ENCODE peak calls at places on chromosomes 7 and 10, in four cellular contexts. N, I, Z and M are unnamed samples.

GRCh38 chr10:32229170-32229569 is 117.8 kb downstream of the EPC1 start:
- DNase-seq in Z (no peak), N (no peak), I (no peak), M (no peak)

GRCh38 chr7:153934048-153934447 is 118.2 kb upstream of the DPP6 start:
- DNase-seq in I (no peak), N (no peak), Z (no peak), M (no peak)

GRCh38 chr7:136150311-136150710 is 173.2 kb upstream of the MTPN start:
- DNase-seq in N (no peak), Z (no peak), I (no peak), M (no peak)

GRCh38 chr10:126867567-126868365 is 37.5 kb upstream of the DOCK1 start:
- DNase-seq in I (no peak), Z (no peak), N (no peak), M (no peak)

GRCh38 chr7:21276471-21277035 is 151.3 kb upstream of the SP4 start:
- DNase-seq in I (no peak), N (no peak), Z (no peak), M (no peak)

GRCh38 chr7:47320296-47320695 is 261.6 kb downstream of the TNS3 start:
- DNase-seq in Z (no peak), I (no peak), N (no peak), M (no peak)

GRCh38 chr10:86648706-86649426 is 5.5 kb upstream of the OPN4 start:
- DNase-seq in I (no peak), Z (no peak), N (no peak), M (peak)

GRCh38 chr7:140079121-140079536 is 16.4 kb upstream of the PARP12 start:
- DNase-seq in Z (no peak), I (peak), N (no peak), M (no peak)

GRCh38 chr7:128113839-128114238 is 82.6 kb upstream of the LRRC4 start:
- DNase-seq in Z (no peak), I (no peak), N (no peak), M (no peak)

GRCh38 chr10:878333-878753 is 53.2 kb downstream of the LARP4B start:
- DNase-seq in Z (no peak), N (no peak), I (no peak), M (no peak)

GRCh38 chr10:123147635-123148413 is at the start of gene HMX2:
- DNase-seq in N (peak), I (peak), Z (no peak), M (no peak)

GRCh38 chr10:127278001-127278400 is 81.6 kb upstream of the INSYN2A start:
- DNase-seq in I (no peak), Z (no peak), N (no peak), M (peak)

GRCh38 chr10:129193148-129193547 is 273.9 kb upstream of the MGMT start:
- DNase-seq in Z (peak), I (no peak), N (no peak), M (no peak)

GRCh38 chr10:11409357-11409756 is 202.1 kb downstream of the USP6NL start:
- DNase-seq in N (no peak), Z (no peak), I (no peak), M (no peak)

GRCh38 chr7:112080441-112080840 is 125.8 kb downstream of the DOCK4 start:
- DNase-seq in I (no peak), Z (no peak), N (no peak), M (no peak)

GRCh38 chr7:618539-619355 is 99.1 kb upstream of the PDGFA start:
- DNase-seq in Z (peak), N (no peak), I (no peak), M (no peak)

GRCh38 chr7:41930538-41931262 is 227.8 kb upstream of the INHBA start:
- DNase-seq in I (no peak), Z (no peak), N (no peak), M (no peak)

GRCh38 chr10:118139321-118139720 is 92.6 kb upstream of the RAB11FIP2 start:
- DNase-seq in Z (no peak), N (no peak), I (no peak), M (no peak)

GRCh38 chr10:132294561-132295320 is 13.0 kb downstream of the STK32C start:
- DNase-seq in Z (peak), N (no peak), I (peak), M (no peak)

GRCh38 chr10:132296671-132297443 is 10.9 kb downstream of the STK32C start:
- DNase-seq in Z (no peak), N (no peak), I (no peak), M (no peak)

GRCh38 chr10:132299381-132300336 is 8.1 kb downstream of the STK32C start:
- DNase-seq in Z (no peak), I (no peak), N (no peak), M (no peak)

GRCh38 chr10:132298038-132298935 is 9.5 kb downstream of the STK32C start:
- DNase-seq in I (no peak), Z (no peak), N (no peak), M (no peak)

GRCh38 chr10:132297521-132297920 is 10.2 kb downstream of the STK32C start:
- DNase-seq in Z (peak), I (peak), N (no peak), M (no peak)
- TF ChIP-seq CTCF in Z (no peak), I (no peak), N (no peak), M (no peak)

GRCh38 chr7:157791666-157792065 is 454.9 kb downstream of the DNAJB6 start:
- DNase-seq in Z (no peak), I (no peak), N (no peak), M (no peak)

GRCh38 chr7:157791261-157791660 is 454.5 kb downstream of the DNAJB6 start:
- DNase-seq in Z (no peak), N (no peak), I (no peak), M (no peak)

GRCh38 chr7:157793973-157794763 is 457.4 kb downstream of the DNAJB6 start:
- DNase-seq in I (no peak), N (no peak), Z (no peak), M (no peak)

GRCh38 chr7:157792241-157792950 is 455.6 kb downstream of the DNAJB6 start:
- DNase-seq in N (no peak), I (no peak), Z (no peak), M (no peak)

DNA sequence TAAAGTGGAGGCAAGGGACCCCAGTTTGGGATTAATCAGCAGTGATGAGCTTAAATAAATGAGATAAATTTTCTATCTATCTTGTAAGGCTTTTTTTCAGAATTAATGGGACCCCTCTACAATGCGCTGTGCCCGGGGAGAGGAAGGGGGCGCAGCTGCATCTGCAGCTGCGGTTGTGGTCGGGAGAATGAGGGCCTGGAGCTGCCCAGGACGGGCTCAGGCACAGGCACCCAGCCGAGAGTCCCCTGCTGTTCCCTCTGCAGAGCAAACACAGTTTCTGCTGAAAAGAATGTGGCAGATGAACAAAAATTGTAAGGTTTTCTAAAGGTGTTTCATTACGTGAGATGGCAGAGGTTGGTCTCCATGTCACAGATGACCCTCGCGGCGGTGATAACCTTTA is 456.1 kb downstream of the DNAJB6 start:
- DNase-seq in I (no peak), N (no peak), Z (peak), M (no peak)
- TF ChIP-seq CTCF in I (no peak), N (no peak), Z (peak), M (no peak)

DNA sequence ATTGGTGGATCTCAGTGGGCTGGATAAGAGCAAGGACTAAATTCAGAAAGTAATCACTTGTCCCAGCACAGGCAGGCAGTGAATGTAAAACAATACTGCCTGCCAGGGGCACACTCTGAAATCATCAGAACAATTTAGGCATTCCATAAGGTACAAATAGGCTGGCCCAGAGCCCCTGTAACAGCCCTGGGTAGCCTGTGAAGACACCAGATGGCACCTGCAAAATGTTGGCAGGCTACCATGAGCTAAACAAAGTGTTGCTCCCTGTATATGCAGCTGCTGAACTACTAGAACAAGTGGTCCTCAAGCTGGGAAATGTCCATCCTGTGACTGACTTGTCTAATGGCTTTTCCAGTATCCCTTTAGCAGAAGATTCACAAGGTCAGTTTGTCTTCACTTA is 3.0 kb upstream of the PRSS37 start:
- DNase-seq in I (no peak), Z (no peak), N (no peak), M (no peak)
- TF ChIP-seq CTCF in I (no peak), Z (no peak), N (no peak), M (no peak)

GRCh38 chr10:91552706-91553105 is 80.2 kb downstream of the PPP1R3C start:
- DNase-seq in I (peak), N (no peak), Z (no peak), M (peak)
- TF ChIP-seq CTCF in I (no peak), N (no peak), Z (peak), M (peak)

GRCh38 chr10:97444212-97444611 is 1.6 kb downstream of the EXOSC1 start:
- DNase-seq in N (no peak), Z (no peak), I (no peak), M (no peak)

GRCh38 chr10:97445722-97446639 is at the start of the genes EXOSC1 and ZDHHC16:
- DNase-seq in Z (peak), N (peak), I (peak), M (peak)

GRCh38 chr10:97445357-97445721 is 467 bp downstream of the EXOSC1 start:
- DNase-seq in N (no peak), I (no peak), Z (no peak), M (no peak)

DNA sequence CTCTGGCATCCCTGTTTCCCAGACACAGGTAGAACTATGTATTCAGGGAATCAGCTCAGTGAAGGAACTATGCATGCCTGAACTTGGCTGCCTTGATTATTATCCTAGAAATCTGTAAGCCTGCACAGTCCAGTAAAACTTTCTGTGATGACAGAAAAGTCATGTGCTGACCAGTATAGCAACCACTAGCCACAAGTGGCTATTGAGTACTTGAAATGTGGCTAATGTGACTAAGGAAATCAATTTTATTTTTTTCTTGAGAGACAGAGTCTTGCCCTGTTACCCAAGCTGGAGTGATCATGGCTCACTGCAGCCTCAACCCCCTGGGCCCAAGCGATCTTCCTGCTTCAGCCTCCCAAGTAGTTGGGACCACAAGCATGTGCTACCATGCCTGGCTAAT is 3.5 kb downstream of the EXOSC1 start:
- DNase-seq in I (no peak), Z (no peak), N (no peak), M (no peak)
- TF ChIP-seq CTCF in I (no peak), Z (no peak), N (no peak), M (no peak)

GRCh38 chr10:81473755-81474154 is 401.2 kb upstream of the NRG3 start:
- DNase-seq in Z (no peak), N (no peak), I (no peak), M (no peak)

GRCh38 chr10:81479316-81479715 is 395.7 kb upstream of the NRG3 start:
- DNase-seq in N (no peak), Z (no peak), I (no peak), M (no peak)
- TF ChIP-seq CTCF in N (no peak), Z (no peak), I (peak), M (no peak)

GRCh38 chr7:12524794-12525386 is 45.6 kb upstream of the SCIN start:
- DNase-seq in N (peak), Z (no peak), I (no peak), M (no peak)

GRCh38 chr7:12519682-12520009 is 50.9 kb upstream of the SCIN start:
- DNase-seq in I (no peak), Z (no peak), N (no peak), M (no peak)

GRCh38 chr7:12517451-12517850 is 53.1 kb upstream of the SCIN start:
- DNase-seq in Z (no peak), N (no peak), I (no peak), M (no peak)

DNA sequence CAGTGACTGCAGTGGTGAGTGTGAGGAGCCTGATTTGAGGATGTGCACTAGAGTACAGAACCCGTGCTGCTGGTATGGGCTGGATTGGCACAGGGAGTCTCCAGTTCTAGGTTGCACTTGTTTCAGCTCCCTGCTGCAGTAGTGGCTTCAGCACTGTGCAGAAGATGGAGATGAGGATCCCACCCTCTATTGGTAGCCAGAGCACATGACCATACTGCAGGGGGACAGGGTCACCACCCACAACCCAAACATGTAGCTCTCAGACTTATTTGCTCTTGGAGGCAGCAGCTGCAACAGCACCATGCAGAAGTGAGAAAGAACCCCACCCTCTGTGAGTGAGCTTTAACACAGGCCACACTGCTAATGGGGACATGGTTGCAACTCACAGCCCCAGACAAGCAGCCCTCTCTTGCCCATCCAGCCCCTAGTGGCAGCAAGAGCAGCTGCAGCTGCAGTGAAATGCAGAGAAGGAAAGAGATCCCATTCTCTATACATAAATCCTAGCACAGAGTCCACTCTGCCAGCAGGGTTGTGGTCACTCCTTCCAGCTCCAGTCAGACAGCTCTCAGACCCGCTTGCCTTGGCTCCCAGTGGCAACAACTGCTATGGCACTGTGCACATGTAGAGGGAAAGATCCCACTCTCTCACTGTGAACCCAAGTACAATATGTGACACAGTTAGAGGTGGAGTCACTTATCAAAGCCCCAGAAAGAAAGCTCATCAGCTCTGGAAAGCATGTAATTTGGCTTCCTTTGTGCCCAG is 51.4 kb upstream of the SCIN start:
- DNase-seq in N (no peak), Z (no peak), I (peak), M (no peak)
- TF ChIP-seq CTCF in N (peak), Z (peak), I (peak), M (peak)

GRCh38 chr10:125377368-125377767 is 217.0 kb upstream of the CTBP2 start:
- DNase-seq in Z (no peak), I (no peak), N (no peak), M (no peak)

GRCh38 chr10:125373546-125373945 is 213.2 kb upstream of the CTBP2 start:
- DNase-seq in I (no peak), N (no peak), Z (no peak), M (no peak)

GRCh38 chr10:125379592-125379991 is 219.2 kb upstream of the CTBP2 start:
- DNase-seq in I (no peak), N (no peak), Z (no peak), M (no peak)

GRCh38 chr10:125370578-125370977 is 210.2 kb upstream of the CTBP2 start:
- DNase-seq in I (peak), N (no peak), Z (no peak), M (no peak)

GRCh38 chr10:125375210-125375609 is 214.8 kb upstream of the CTBP2 start:
- DNase-seq in Z (no peak), I (no peak), N (no peak), M (no peak)
- TF ChIP-seq CTCF in Z (no peak), I (no peak), N (no peak), M (no peak)

DNA sequence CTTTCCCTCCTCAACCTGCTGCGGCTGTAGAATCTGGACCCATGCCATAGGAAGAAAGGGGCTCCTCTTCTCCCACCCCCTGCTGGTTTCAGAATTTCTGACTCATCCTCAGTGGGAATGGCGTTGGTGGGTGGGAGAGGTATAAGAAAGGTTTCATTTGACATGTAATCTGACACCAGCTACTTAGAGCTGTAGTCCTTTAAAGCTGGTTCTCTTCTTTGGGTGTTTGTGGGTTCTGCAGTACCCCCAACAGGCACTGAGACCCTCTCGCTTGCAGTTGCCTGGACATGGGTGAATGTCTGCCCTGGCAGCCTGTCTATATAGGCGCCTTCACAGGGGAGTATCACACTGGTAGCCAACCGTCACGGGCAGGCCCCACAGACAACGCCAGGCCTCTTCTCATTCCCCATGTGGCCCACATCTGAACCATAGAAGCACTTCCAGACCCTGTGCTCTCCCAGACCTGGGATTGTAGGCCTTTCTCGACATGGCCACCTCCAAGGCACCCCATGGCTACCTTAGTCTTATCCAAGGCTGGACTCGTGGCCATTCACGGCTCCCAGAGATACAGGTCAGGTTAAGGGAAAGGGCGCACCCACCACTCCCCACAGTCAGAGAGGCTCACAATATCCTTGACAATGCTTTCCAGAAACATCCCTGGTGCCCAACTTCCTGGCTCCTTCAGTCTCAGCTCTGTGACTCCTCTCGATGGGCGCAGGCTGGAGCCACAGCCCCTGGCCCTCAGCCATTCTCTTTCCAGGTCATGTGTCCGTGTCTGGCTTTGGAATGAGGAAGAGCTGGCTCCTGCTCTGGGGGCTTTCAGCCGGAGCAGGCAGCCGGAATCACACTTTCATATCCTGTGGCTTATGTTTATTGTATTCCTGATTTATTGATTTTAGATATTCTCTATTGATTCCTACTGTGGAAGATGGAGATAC is 17.5 kb downstream of the ZNF862 start:
- DNase-seq in N (no peak), I (no peak), Z (no peak), M (no peak)
- TF ChIP-seq CTCF in N (no peak), I (no peak), Z (no peak), M (no peak)